ENCODE peak calls at places on chromosomes 13 and 19, in five cellular contexts. V, A, M, I and N are unnamed samples.

GRCh38 chr19:14972676-14973075 is 7.0 kb downstream of the SLC1A6 start:
- DNase-seq in A (no peak), V (no peak), I (no peak), M (no peak), N (no peak)

GRCh38 chr19:11639602-11640471 is 42.6 kb downstream of the ZNF627 start:
- DNase-seq in A (peak), M (peak), I (peak), V (peak), N (peak)

GRCh38 chr19:18408053-18408476 is 10.6 kb upstream of the LRRC25 start:
- DNase-seq in M (peak), V (peak), A (peak), I (no peak), N (no peak)

GRCh38 chr13:30647824-30648521 is 30.3 kb downstream of the USPL1 start:
- DNase-seq in A (no peak), V (no peak), I (no peak), M (no peak), N (no peak)

GRCh38 chr13:83496501-83496900 is 385.8 kb downstream of the SLITRK1 start:
- DNase-seq in I (no peak), V (no peak), M (no peak), A (no peak), N (no peak)

GRCh38 chr13:28373803-28374202 is 121.1 kb downstream of the FLT1 start:
- DNase-seq in I (no peak), V (no peak), M (no peak), A (no peak), N (no peak)

GRCh38 chr19:18846862-18847515 is 15.2 kb downstream of the UPF1 start:
- DNase-seq in V (peak), A (peak), I (peak), M (peak), N (no peak)

GRCh38 chr13:42602910-42603309 is 29.0 kb downstream of the TNFSF11 start:
- DNase-seq in I (no peak), A (no peak), V (no peak), M (no peak), N (no peak)

GRCh38 chr19:3285647-3286176 is 61.3 kb downstream of the CELF5 start:
- DNase-seq in A (no peak), V (no peak), I (no peak), M (peak), N (no peak)

GRCh38 chr19:1837625-1838105 is 10.6 kb downstream of the REXO1 start:
- DNase-seq in V (peak), A (no peak), M (peak), I (no peak), N (no peak)

GRCh38 chr19:34667349-34668076 is 9.4 kb downstream of the SCGB2B2 start:
- DNase-seq in I (no peak), A (no peak), M (no peak), V (no peak), N (no peak)

GRCh38 chr13:100208596-100208995 is 119.7 kb downstream of the PCCA start:
- DNase-seq in A (no peak), V (no peak), I (peak), M (no peak), N (no peak)

GRCh38 chr19:12527034-12527836 is 24.0 kb downstream of the ZNF564 start:
- DNase-seq in V (no peak), M (no peak), I (peak), A (no peak), N (no peak)

GRCh38 chr19:53870485-53870844 is 2.8 kb downstream of the MYADM start:
- DNase-seq in V (peak), I (no peak), M (no peak), A (no peak), N (no peak)

GRCh38 chr19:15779756-15780476 is 7.5 kb upstream of the OR10H5 start:
- DNase-seq in I (no peak), M (no peak), V (no peak), A (peak), N (no peak)

GRCh38 chr13:99526549-99526948 is 25.3 kb downstream of the TM9SF2 start:
- DNase-seq in V (no peak), M (no peak), A (no peak), I (no peak), N (no peak)

GRCh38 chr19:16627194-16627927 is 643 bp downstream of the MED26 start:
- DNase-seq in A (no peak), V (peak), I (no peak), M (no peak), N (no peak)

GRCh38 chr13:62360609-62361008 is 945.0 kb upstream of the PCDH20 start:
- DNase-seq in I (no peak), M (no peak), A (no peak), V (no peak), N (no peak)

GRCh38 chr13:21232196-21232595 is 55.7 kb downstream of the MRPL57 start:
- DNase-seq in A (no peak), V (no peak), M (no peak), I (no peak), N (no peak)

GRCh38 chr13:35791191-35791902 is 314.9 kb upstream of the MAB21L1 start:
- DNase-seq in V (no peak), M (no peak), I (no peak), A (no peak), N (no peak)

GRCh38 chr13:110715395-110716234 is 2.1 kb downstream of the ING1 start:
- DNase-seq in I (peak), V (peak), M (peak), A (peak), N (peak)
- TF ChIP-seq CTCF in I (peak), V (no peak), M (no peak), A (no peak), N (peak)

GRCh38 chr13:44293908-44294735 is 79.5 kb upstream of the SERP2 start:
- DNase-seq in I (no peak), A (no peak), V (no peak), M (no peak), N (no peak)
- TF ChIP-seq CTCF in I (no peak), A (no peak), V (no peak), M (no peak), N (no peak)

DNA sequence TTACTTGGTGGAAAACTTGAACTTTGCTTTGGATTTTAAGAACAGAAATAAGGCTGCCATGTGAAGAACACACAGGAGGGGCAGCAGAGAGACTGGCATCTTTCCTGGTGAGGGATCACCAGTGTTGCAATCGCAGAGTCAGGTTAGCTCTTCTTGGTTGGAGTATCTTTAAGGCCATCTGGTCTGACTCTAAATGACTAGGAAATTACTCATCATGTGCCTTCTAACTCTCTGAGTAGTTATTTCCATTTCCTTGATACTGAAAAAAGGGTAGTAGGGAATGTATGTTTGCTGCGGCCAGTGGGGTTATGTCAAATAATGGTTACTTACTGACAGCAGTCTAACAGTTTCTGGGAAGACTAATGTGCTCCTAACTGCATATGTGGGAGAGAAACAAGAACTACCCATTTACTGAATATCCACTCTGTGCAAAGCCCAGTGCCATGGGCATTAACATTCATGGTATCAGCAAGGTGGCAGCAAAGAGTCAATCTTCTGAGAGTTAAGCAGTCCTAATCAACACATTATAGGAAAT is 122.1 kb downstream of the COG6 start:
- DNase-seq in M (no peak), A (no peak), V (no peak), I (peak), N (no peak)
- TF ChIP-seq CTCF in M (peak), A (no peak), V (no peak), I (peak), N (peak)

GRCh38 chr13:98189841-98190505 is 12.9 kb upstream of the RNF113B start:
- DNase-seq in A (peak), I (no peak), M (no peak), V (no peak), N (no peak)
- TF ChIP-seq CTCF in A (no peak), I (no peak), M (no peak), V (no peak), N (peak)

GRCh38 chr13:50428183-50428877 is 413.1 kb downstream of the KCNRG start:
- DNase-seq in M (no peak), I (no peak), V (no peak), A (no peak), N (no peak)
- TF ChIP-seq CTCF in M (no peak), I (no peak), V (no peak), A (no peak), N (no peak)

GRCh38 chr19:51771369-51771768 is 10.4 kb downstream of the FPR2 start:
- DNase-seq in M (no peak), V (no peak), I (no peak), A (no peak), N (no peak)

GRCh38 chr19:51777570-51778460 is 16.8 kb downstream of the FPR2 start:
- DNase-seq in V (peak), M (peak), I (peak), A (peak), N (no peak)

GRCh38 chr19:51772977-51773376 is 12.0 kb downstream of the FPR2 start:
- DNase-seq in M (no peak), V (no peak), I (no peak), A (no peak), N (no peak)
- TF ChIP-seq CTCF in M (peak), V (no peak), I (no peak), A (no peak), N (no peak)

GRCh38 chr19:49085020-49085867 is at the start of gene SNRNP70:
- DNase-seq in M (peak), V (peak), I (peak), A (peak), N (peak)
- TF ChIP-seq CTCF in M (peak), V (no peak), I (no peak), A (no peak), N (peak)